ENCODE peak calls at places on chromosomes 6 and 20, in four cellular contexts. D is NCI-H510A, U is HS-5, V is NCI-H226. T is an unnamed sample.

GRCh38 chr6:162119349-162119748 is 608.2 kb downstream of the PRKN start:
- DNase-seq in D (no peak), U (no peak), V (no peak), T (no peak)

GRCh38 chr6:128358111-128358780 is 162.2 kb downstream of the PTPRK start:
- DNase-seq in D (no peak), U (no peak), V (no peak), T (no peak)

GRCh38 chr6:88629838-88630462 is 333.5 kb downstream of the RNGTT start:
- DNase-seq in D (no peak), U (no peak), V (peak), T (no peak)

GRCh38 chr6:30155522-30156261 is 5.3 kb downstream of the TRIM10 start:
- DNase-seq in D (no peak), U (no peak), V (no peak), T (no peak)

GRCh38 chr6:9250852-9251251 is 815.5 kb upstream of the SLC35B3 start:
- DNase-seq in D (no peak), U (peak), V (peak), T (peak)

GRCh38 chr6:56096454-56096853 is 150.9 kb downstream of the COL21A1 start:
- DNase-seq in D (no peak), U (no peak), V (no peak), T (no peak)

GRCh38 chr20:39777610-39778009 is 815.5 kb downstream of the DHX35 start:
- DNase-seq in D (no peak), U (no peak), V (no peak), T (no peak)

GRCh38 chr6:29685718-29686326 is 4.9 kb upstream of the ZFP57 start:
- DNase-seq in D (no peak), U (no peak), V (no peak), T (peak)